ENCODE peak calls at places on chromosomes 7 and 10, in four cellular contexts. V is mesenchymal stem cell, R is A549, A is neuronal stem cell. J is an unnamed sample.

GRCh38 chr7:30472771-30473392 is 5.7 kb downstream of the NOD1 start:
- DNase-seq in A (no peak), V (peak; percentile 54), R (no peak), J (peak; percentile 92)

GRCh38 chr10:80356563-80356999 is at the start of the genes DYDC1 and DYDC2:
- DNase-seq in A (peak; percentile 82), R (no peak), V (peak; percentile 31), J (peak; percentile 32)

GRCh38 chr10:22251751-22252285 is 34.0 kb upstream of the EBLN1 start:
- DNase-seq in R (peak; percentile 41), A (peak; percentile 50), V (peak; percentile 55), J (peak; percentile 60)

GRCh38 chr7:32163141-32163806 is 93.1 kb upstream of the PDE1C start:
- DNase-seq in V (peak; percentile 87), A (no peak), R (peak; percentile 86), J (peak; percentile 20)

GRCh38 chr10:104899779-104900178 is 258.7 kb downstream of the SORCS3 start:
- DNase-seq in V (no peak), A (no peak), R (no peak), J (no peak)

GRCh38 chr7:38317457-38318037 is 44.1 kb upstream of the TARP start:
- DNase-seq in V (peak; percentile 19), A (no peak), R (no peak), J (no peak)

GRCh38 chr7:1977059-1977875 is 255.5 kb downstream of the MAD1L1 start:
- DNase-seq in A (no peak), R (no peak), V (no peak), J (no peak)

GRCh38 chr7:30155481-30155880 is 20.7 kb downstream of the MTURN start:
- DNase-seq in V (no peak), A (no peak), R (no peak), J (no peak)

GRCh38 chr10:80144302-80145131 is 12.0 kb downstream of the PLAC9 start:
- DNase-seq in A (no peak), R (no peak), V (no peak), J (no peak)

GRCh38 chr10:3143791-3144434 is 28.7 kb downstream of the PITRM1 start:
- DNase-seq in A (no peak), R (no peak), V (no peak), J (no peak)

GRCh38 chr10:62806246-62806645 is 1.7 kb downstream of the ADO start:
- DNase-seq in R (no peak), A (no peak), V (no peak), J (no peak)

GRCh38 chr10:32318476-32318896 is 28.5 kb downstream of the EPC1 start:
- DNase-seq in V (no peak), R (no peak), A (no peak), J (peak; percentile 87)

GRCh38 chr10:14282271-14282670 is 48.5 kb downstream of the FRMD4A start:
- DNase-seq in A (no peak), V (no peak), R (peak; percentile 6), J (peak; percentile 18)

GRCh38 chr10:93154531-93154930 is 80.8 kb downstream of the CYP26A1 start:
- DNase-seq in R (no peak), A (no peak), V (no peak), J (no peak)

GRCh38 chr10:103667390-103667789 is 173.9 kb downstream of the NEURL1 start:
- DNase-seq in R (no peak), V (peak; percentile 48), A (no peak), J (peak; percentile 83)

GRCh38 chr7:24778543-24779282 is 21.4 kb upstream of the GSDME start:
- DNase-seq in V (peak; percentile 67), A (no peak), R (no peak), J (peak; percentile 83)

GRCh38 chr7:140902305-140902953 is 22.3 kb downstream of the BRAF start:
- DNase-seq in R (no peak), A (no peak), V (no peak), J (no peak)

GRCh38 chr10:26215923-26216576 is 524 bp upstream of the GAD2 start:
- DNase-seq in V (no peak), R (no peak), A (peak; percentile 62), J (no peak)

GRCh38 chr10:116771101-116771705 is 28.8 kb upstream of the HSPA12A start:
- DNase-seq in V (peak; percentile 97), A (no peak), R (peak; percentile 68), J (peak; percentile 95)

GRCh38 chr7:21067216-21067615 is 280.5 kb upstream of the SP8 start:
- DNase-seq in R (no peak), A (no peak), V (no peak), J (no peak)

GRCh38 chr7:30799206-30799975 is 28.2 kb downstream of the MINDY4 start:
- DNase-seq in V (peak; percentile 89), A (no peak), R (no peak), J (peak; percentile 88)

GRCh38 chr10:76278811-76279460 is 847.5 kb downstream of the LRMDA start:
- DNase-seq in V (no peak), R (no peak), A (no peak), J (no peak)

GRCh38 chr7:135962802-135963201 is 14.4 kb downstream of the MTPN start:
- DNase-seq in R (no peak), V (no peak), A (no peak), J (no peak)

GRCh38 chr7:7330997-7331396 is 148.7 kb downstream of the C1GALT1 start:
- DNase-seq in V (no peak), A (no peak), R (peak; percentile 3), J (no peak)

GRCh38 chr7:97272237-97272975 is 154.9 kb downstream of the SDHAF3 start:
- DNase-seq in V (no peak), A (no peak), R (no peak), J (no peak)

GRCh38 chr10:36324831-36325230 is 682.7 kb upstream of the FZD8 start:
- DNase-seq in R (peak; percentile 42), A (no peak), V (no peak), J (no peak)

GRCh38 chr7:35729061-35729783 is 34.3 kb upstream of the HERPUD2 start:
- DNase-seq in A (no peak), V (no peak), R (no peak), J (no peak)

GRCh38 chr7:131620673-131621609 is 64.5 kb upstream of the PODXL start:
- DNase-seq in V (peak; percentile 68), A (no peak), R (no peak), J (peak; percentile 32)

GRCh38 chr7:97145068-97145467 is 27.6 kb downstream of the SDHAF3 start:
- DNase-seq in V (peak; percentile 56), A (no peak), R (peak; percentile 44), J (peak; percentile 54)

GRCh38 chr7:97005764-97006145 is 402 bp downstream of the DLX6 start:
- DNase-seq in A (no peak), R (no peak), V (no peak), J (no peak)

GRCh38 chr7:135510603-135511183 is 791 bp upstream of the CNOT4 start:
- DNase-seq in V (peak; percentile 40), A (no peak), R (peak; percentile 57), J (peak; percentile 36)

GRCh38 chr7:149184274-149184673 is 11.1 kb upstream of the ZNF282 start:
- DNase-seq in R (no peak), A (no peak), V (no peak), J (no peak)

GRCh38 chr10:2019281-2019680 is 282.0 kb upstream of the ADARB2 start:
- DNase-seq in A (no peak), R (no peak), V (no peak), J (no peak)

GRCh38 chr7:124101173-124101768 is 68.4 kb upstream of the TMEM229A start:
- DNase-seq in R (peak; percentile 31), A (peak; percentile 17), V (peak; percentile 23), J (peak; percentile 18)

DNA sequence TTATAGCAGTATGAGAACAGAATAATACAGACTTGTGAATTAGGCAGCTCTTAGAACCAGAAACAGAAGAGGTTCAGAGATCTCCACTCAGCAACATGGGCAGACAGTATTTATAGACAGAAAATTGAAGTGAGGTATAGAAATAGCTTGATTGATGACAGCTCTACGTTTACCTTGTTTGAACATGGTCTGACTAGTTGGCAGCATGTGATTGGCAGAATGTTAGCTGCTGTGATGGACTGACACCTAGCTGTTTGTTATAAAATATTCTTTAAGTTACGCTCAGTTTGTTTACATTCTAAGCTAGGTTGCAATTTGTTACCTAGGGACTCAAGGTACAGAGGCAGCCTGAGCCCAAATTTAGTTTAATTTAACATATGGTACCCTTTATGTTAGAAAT is 73.7 kb upstream of the TMEM229A start:
- DNase-seq in R (no peak), V (no peak), A (no peak), J (no peak)
- H3K4me3 ChIP-seq in R (no peak overlapping the region), V (no peak overlapping the region), A (no peak overlapping the region), J (no peak overlapping the region)

GRCh38 chr7:157278791-157279678 is 57.8 kb upstream of the DNAJB6 start:
- DNase-seq in R (no peak), A (no peak), V (no peak), J (peak; percentile 44)

GRCh38 chr7:157278167-157278790 is 58.5 kb upstream of the DNAJB6 start:
- DNase-seq in A (no peak), V (no peak), R (no peak), J (no peak)

GRCh38 chr7:157279679-157279972 is 57.2 kb upstream of the DNAJB6 start:
- DNase-seq in V (no peak), A (no peak), R (no peak), J (no peak)

GRCh38 chr7:157281221-157281998 is 55.4 kb upstream of the DNAJB6 start:
- DNase-seq in A (no peak), V (no peak), R (no peak), J (no peak)

DNA sequence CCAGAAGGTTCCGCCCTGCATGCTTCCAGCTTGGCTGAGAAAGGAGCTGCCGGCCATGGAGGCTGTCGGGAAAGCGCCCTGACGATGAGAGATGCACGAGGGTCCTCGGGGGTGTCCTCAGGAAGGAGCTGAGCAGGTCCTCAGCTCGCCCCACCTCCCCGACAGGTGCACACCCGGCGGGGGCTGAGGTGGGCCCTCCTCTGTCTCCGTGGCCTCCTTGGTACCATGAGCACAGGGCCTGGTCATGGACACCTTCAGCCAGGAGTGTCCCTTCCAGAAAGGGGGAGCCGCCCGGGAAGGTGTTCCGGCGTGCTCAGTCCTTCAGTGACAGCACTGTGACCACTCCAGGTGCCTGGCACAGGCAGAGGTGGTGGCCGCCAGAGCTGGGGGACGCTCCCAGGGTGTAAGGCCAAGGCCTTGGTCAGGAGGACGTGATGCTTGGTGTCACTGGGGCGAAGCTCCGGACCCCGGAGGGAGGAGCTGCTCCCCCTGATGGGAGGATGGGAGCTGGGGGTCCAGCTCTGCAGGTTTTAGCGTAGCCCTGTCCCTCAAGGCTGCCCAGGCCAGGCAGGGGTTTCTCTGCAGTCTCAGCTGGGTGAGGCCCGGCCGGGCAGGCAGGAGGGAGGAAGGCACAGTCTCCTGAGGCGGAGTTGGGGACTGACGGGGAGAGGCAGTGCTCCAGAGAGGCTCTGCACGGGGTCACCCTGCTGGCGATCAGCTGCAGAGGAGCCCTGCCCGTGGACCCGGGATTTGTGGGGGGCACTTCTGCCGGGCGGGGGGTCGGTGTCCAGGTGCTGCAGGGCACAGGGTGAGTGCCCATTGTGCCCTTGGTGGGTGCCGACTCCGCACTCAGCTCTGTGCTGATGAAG is 56.6 kb upstream of the DNAJB6 start:
- DNase-seq in V (no peak), A (no peak), R (no peak), J (no peak)
- H3K4me3 ChIP-seq in V (no peak overlapping the region), A (no peak overlapping the region), R (no peak overlapping the region), J (peak overlapping the region; percentile 52)

GRCh38 chr10:7872041-7872442 is 53.7 kb downstream of the TAF3 start:
- DNase-seq in R (peak; percentile 31), A (peak; percentile 20), V (peak; percentile 38), J (peak; percentile 30)
- H3K4me3 ChIP-seq in R (peak overlapping the region; percentile 44), A (no peak overlapping the region), V (no peak overlapping the region), J (peak overlapping the region; percentile 54)

DNA sequence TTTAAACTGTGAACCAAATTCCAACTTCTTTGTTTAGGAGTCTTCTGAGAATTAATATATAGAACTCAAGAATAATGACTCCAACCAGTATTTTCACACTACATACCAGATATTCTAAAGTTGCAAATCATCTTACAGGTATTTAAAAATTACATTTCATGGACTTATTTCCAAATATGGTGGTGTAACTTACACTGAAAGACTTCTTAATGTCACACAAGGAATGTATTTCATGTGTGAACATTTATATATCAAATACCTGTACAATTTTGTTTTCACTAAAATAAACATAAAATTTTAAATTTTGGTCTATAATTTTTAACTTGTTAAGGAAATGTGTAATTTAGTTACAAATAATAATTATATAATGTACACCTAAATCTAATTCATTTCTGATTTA is 2.6 kb upstream of the CDK6 start:
- DNase-seq in R (no peak), A (no peak), V (no peak), J (no peak)
- H3K4me3 ChIP-seq in R (no peak overlapping the region), A (no peak overlapping the region), V (no peak overlapping the region), J (no peak overlapping the region)

J was measured in fibroblast of villous mesenchyme.